ENCODE peak calls at places on chromosomes 11 and 22, in five cellular contexts. E is heart right ventricle; T is effector CD8-positive, alpha-beta T cell; H is AG08395; C is mucosa of descending colon. F is an unnamed sample.

GRCh38 chr22:49574205-49574604 is 253.5 kb downstream of the BRD1 start:
- DNase-seq in T (no peak), H (no peak), C (no peak), E (no peak), F (no peak)

GRCh38 chr11:1573847-1574255 is 1.8 kb upstream of the DUSP8 start:
- DNase-seq in H (no peak), T (no peak), C (peak), E (no peak), F (peak)

GRCh38 chr11:84430661-84431060 is 1144.5 kb upstream of the CCDC90B start:
- DNase-seq in C (no peak), T (no peak), E (no peak), H (no peak), F (no peak)

GRCh38 chr22:17106785-17107546 is 14.2 kb downstream of the TMEM121B start:
- DNase-seq in E (no peak), C (no peak), H (no peak), T (no peak), F (no peak)

GRCh38 chr11:70036971-70037882 is 40.9 kb upstream of the ANO1 start:
- DNase-seq in E (no peak), H (no peak), C (no peak), T (no peak), F (no peak)

GRCh38 chr22:20205964-20206708 is 55.3 kb upstream of the CCDC188 start:
- DNase-seq in C (peak), E (peak), H (peak), T (peak), F (no peak)

GRCh38 chr22:50016988-50017700 is 4.6 kb upstream of the IL17REL start:
- DNase-seq in E (no peak), C (no peak), T (no peak), H (no peak), F (peak)

GRCh38 chr11:84817998-84818397 is 809.1 kb downstream of the DLG2 start:
- DNase-seq in C (no peak), T (no peak), H (peak), E (no peak), F (no peak)

GRCh38 chr22:45632791-45633515 is 38.7 kb upstream of the ATXN10 start:
- DNase-seq in C (no peak), H (no peak), T (no peak), E (no peak), F (no peak)

GRCh38 chr11:119909495-119909894 is 180.5 kb upstream of the NECTIN1 start:
- DNase-seq in E (no peak), T (no peak), H (no peak), C (no peak), F (no peak)

GRCh38 chr11:28690746-28691145 is 582.6 kb downstream of the METTL15 start:
- DNase-seq in T (no peak), E (no peak), C (no peak), H (no peak), F (no peak)

GRCh38 chr22:45334068-45334467 is 24.3 kb downstream of the FAM118A start:
- DNase-seq in T (no peak), C (no peak), E (no peak), H (no peak), F (no peak)